ENCODE peak calls at places on chromosome 21, in six cellular contexts. H is left ventricle myocardium inferior, O is brain microvascular endothelial cell, U is right lobe of liver, M is A549, P is uterus. I is an unnamed sample.

GRCh38 chr21:39004776-39005605 is 178.3 kb downstream of the PSMG1 start:
- DNase-seq in H (peak; percentile 64), O (no peak), U (peak; percentile 67), M (no peak), P (peak; percentile 64), I (no peak)

GRCh38 chr21:38495242-38495641 is 3.0 kb downstream of the ERG start:
- DNase-seq in H (no peak), O (no peak), U (no peak), M (no peak), P (no peak), I (no peak)

GRCh38 chr21:42567181-42567560 is 53.5 kb downstream of the SLC37A1 start:
- DNase-seq in H (no peak), O (no peak), U (no peak), M (no peak), P (no peak), I (peak; percentile 19)

GRCh38 chr21:43954896-43955295 is 57.2 kb upstream of the TRAPPC10 start:
- DNase-seq in H (no peak), O (no peak), U (no peak), M (no peak), P (no peak), I (no peak)

GRCh38 chr21:43957629-43958362 is 54.3 kb upstream of the TRAPPC10 start:
- DNase-seq in H (no peak), O (no peak), U (no peak), M (no peak), P (no peak), I (no peak)

GRCh38 chr21:45285266-45285931 is 2.3 kb downstream of the POFUT2 start:
- DNase-seq in H (no peak), O (no peak), U (no peak), M (no peak), P (peak; percentile 10), I (no peak)

GRCh38 chr21:16571594-16571993 is 841.8 kb downstream of the USP25 start:
- DNase-seq in H (no peak), O (no peak), U (no peak), M (no peak), P (no peak), I (no peak)

GRCh38 chr21:42405064-42406059 is 1.7 kb downstream of the UBASH3A start:
- DNase-seq in H (no peak), O (no peak), U (no peak), M (no peak), P (no peak), I (no peak)

GRCh38 chr21:46556802-46557201 is 48.1 kb downstream of the S100B start:
- DNase-seq in H (no peak), O (no peak), U (no peak), M (no peak), P (no peak), I (no peak)

GRCh38 chr21:21046063-21046462 is 47.9 kb downstream of the NCAM2 start:
- DNase-seq in H (no peak), O (no peak), U (no peak), M (no peak), P (no peak), I (no peak)

GRCh38 chr21:46326110-46326703 is 2.3 kb downstream of the PCNT start:
- DNase-seq in H (no peak), O (no peak), U (no peak), M (no peak), P (no peak), I (no peak)

GRCh38 chr21:24076179-24076578 is 1531.1 kb downstream of the MRPL39 start:
- DNase-seq in H (no peak), O (no peak), U (no peak), M (no peak), P (no peak), I (no peak)

DNA sequence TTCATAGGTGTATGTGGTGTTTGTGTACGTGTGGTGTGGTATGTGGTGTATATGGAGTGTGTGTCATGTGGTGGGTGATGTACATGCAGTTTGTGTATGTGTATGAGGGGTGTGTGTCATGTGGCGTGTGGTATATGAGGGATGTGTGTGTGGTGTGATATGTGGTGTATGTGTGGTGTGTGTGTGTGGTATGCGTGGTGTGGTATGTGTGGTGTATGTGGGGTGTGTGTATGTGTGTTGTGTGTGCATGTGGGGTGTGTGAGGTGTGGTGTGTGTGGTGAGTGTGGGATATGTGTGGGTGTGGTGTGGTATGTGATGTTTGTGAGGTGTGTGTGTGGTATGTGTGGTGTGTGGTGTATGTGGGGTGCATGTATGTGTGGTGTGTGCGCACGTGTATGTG is 272.4 kb downstream of the PCP4 start:
- DNase-seq in H (no peak), O (no peak), U (no peak), M (no peak), P (no peak), I (no peak)
- TF ChIP-seq CTCF in H (no peak), O (no peak), U (no peak), M (no peak), P (no peak), I (no peak)

DNA sequence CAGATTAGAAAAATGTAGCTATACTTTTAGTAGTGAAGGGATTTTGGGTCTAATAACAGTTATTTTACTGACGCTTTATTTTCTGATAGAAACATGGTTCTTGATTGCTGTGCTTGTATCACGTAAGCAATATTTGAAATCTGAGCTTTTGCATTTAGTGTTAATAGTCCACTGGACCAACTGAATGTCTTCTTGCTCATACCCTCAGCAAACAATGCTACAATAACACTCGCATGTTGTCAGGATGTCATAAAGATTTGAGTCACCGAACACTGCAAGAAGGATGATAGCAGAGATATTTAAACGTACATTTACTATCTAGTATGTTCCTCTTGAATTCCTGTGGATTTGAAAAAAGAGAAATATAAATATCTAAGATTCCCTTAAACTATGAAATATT is 7.5 kb downstream of the DYRK1A start:
- DNase-seq in H (no peak), O (peak; percentile 72), U (no peak), M (peak; percentile 49), P (no peak), I (no peak)
- H3K27ac ChIP-seq in H (peak overlapping the region; percentile 44), O (peak overlapping the region; percentile 82), U (no peak overlapping the region), M (peak overlapping the region; percentile 37), P (no peak overlapping the region), I (no peak overlapping the region)

DNA sequence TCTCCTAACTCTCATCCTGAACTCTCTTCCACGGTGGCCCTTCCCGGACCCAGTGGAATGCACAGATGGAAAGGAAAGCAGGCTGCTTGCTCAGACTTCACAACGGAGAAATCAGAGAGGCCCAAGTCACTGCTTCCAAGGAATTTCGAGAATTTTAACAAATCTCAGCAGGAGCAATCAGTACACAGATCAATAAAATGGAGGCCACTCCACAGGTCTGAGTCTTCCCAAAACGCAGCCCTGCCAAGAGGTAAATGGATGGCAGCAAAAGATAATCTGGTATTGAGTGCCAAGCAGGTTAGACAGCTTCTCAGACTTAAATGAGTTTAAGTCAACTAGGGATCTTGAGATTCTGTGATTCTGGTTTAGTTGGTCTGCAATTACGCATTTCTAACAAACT is 81.1 kb upstream of the TIAM1 start:
- DNase-seq in H (no peak), O (no peak), U (no peak), M (no peak), P (no peak), I (no peak)
- H3K4me3 ChIP-seq in H (no peak overlapping the region), O (no peak overlapping the region), U (no peak overlapping the region), M (no peak overlapping the region), P (no peak overlapping the region), I (no peak overlapping the region)

DNA sequence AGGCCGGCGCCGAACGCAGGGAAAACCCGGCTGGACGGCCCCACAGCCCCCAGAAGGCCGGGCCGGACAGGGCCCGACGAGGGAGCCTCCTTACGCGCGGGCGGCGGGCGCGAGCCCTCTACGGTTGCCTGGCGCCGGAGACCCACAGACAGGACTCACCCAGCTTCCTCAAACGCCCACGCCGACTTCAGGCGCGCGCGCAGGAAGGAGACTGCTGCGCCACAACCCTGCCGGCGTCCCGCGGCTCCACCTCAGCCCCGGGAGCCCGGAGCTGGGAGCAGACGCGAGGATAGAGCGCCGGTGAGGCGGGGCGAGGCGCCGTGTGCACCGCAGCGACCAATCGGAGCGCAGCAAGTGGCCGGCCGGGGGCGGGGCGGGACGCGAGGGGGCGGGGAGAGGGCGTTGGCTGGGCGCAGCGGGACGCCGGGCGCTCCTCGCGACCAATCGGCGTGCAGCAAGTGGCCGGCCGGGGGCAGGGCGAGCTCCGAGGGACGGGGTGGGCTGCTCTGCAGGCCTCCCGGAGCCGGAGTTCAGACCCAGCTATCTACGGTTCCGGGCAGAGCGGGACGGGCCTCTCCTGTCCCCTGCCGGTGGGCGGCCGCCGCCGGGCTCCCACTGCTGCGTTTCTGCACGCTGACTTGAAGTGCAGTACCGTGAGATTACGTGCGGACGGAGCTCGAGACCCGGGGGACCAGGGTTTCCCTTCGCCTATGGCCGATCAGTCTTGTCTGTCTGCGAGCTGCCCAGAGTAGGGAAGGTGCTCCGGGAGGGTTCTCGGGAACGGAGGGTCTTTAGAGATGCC is at the start of gene TMEM50B:
- DNase-seq in H (peak; percentile 98), O (peak; percentile 92), U (peak; percentile 98), M (peak; percentile 90), P (peak; percentile 95), I (peak; percentile 95)
- TF ChIP-seq CTCF in H (peak; percentile 69), O (peak; percentile 56), U (peak; percentile 50), M (no peak), P (peak; percentile 78), I (peak; percentile 63)

DNA sequence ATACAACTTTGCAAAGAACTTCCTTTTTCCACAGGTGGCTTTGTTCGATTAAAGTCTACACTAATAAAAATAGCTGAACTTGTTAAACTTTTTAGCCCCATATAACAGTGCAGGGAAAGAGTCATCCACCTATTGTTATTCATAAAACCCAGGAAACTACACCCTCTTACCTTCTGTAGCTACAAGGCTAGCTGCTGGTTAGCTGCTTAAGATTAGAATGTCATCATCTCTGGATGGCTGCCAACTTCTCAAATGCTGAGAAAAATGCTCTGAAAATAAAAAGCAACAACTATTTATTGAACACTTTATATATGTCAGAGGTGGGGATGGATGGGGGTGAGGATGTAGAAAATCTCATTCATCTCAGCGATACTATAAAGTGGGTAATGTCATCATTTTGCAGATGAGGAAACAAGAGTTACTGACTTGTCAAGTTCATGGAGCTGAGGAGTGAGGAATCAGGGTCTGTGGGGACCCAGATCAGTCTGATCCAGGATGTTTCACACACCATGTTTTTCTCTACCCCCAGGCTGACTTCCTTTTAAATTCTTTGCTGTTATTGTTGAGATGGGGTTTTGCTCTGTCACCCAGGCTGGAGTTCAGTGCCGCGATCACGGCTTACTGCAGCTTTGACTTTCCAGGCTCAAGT is 17.1 kb downstream of the ATP5PF start:
- DNase-seq in H (no peak), O (peak; percentile 51), U (no peak), M (peak; percentile 1), P (no peak), I (no peak)
- H3K27ac ChIP-seq in H (peak overlapping the region; percentile 71), O (no peak overlapping the region), U (no peak overlapping the region), M (no peak overlapping the region), P (no peak overlapping the region), I (no peak overlapping the region)

DNA sequence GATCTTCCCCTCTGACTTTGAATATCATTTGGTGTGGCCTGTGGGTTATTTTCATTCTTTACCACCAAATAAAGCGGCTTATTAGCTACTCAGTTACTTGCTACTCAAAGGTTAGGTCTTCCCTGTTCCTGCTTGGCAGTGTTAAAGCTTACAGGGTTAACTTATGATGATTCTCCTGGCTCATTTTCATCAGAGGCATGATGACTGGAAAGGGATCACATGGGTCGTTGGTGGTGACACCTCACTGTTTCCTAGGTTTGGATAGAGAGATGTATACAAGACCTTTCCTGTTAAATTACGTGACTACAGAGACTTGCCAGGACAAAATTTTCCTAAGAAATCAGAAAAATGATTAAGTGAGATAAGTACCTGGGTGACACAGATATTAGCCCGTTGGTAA is 27.4 kb downstream of the MRPS6 start:
- DNase-seq in H (no peak), O (no peak), U (no peak), M (no peak), P (no peak), I (no peak)
- H3K4me3 ChIP-seq in H (no peak overlapping the region), O (no peak overlapping the region), U (no peak overlapping the region), M (no peak overlapping the region), P (no peak overlapping the region), I (no peak overlapping the region)